ENCODE peak calls at places on chromosomes 5 and 9, in four cellular contexts. C, S, V and H are unnamed samples.

GRCh38 chr9:103586721-103587120 is 507.4 kb upstream of the SMC2 start:
- DNase-seq in C (no peak), S (no peak), V (no peak), H (no peak)

GRCh38 chr5:149018909-149019443 is 43.9 kb downstream of the SH3TC2 start:
- DNase-seq in C (no peak), S (no peak), V (no peak), H (no peak)

GRCh38 chr5:111486055-111486454 is 26.3 kb downstream of the STARD4 start:
- DNase-seq in C (no peak), S (no peak), V (no peak), H (no peak)

GRCh38 chr5:96258692-96259091 is 174.4 kb downstream of the PCSK1 start:
- DNase-seq in C (no peak), S (no peak), V (no peak), H (no peak)

GRCh38 chr9:7008411-7008810 is 250.6 kb downstream of the KDM4C start:
- DNase-seq in C (no peak), S (no peak), V (no peak), H (no peak)

GRCh38 chr5:65199988-65200668 is 281.6 kb downstream of the ADAMTS6 start:
- DNase-seq in C (no peak), S (no peak), V (no peak), H (no peak)

GRCh38 chr5:163565931-163566608 is 60.7 kb downstream of the MAT2B start:
- DNase-seq in C (peak; percentile 6), S (no peak), V (no peak), H (no peak)

GRCh38 chr9:81574399-81574798 is 114.9 kb downstream of the TLE1 start:
- DNase-seq in C (no peak), S (no peak), V (no peak), H (no peak)

GRCh38 chr5:172564187-172564586 is 76.9 kb upstream of the NEURL1B start:
- DNase-seq in C (no peak), S (no peak), V (no peak), H (no peak)

GRCh38 chr5:154403776-154404387 is 41.9 kb upstream of the SAP30L start:
- DNase-seq in C (no peak), S (no peak), V (no peak), H (no peak)

GRCh38 chr5:97854871-97855762 is 672.1 kb upstream of the RIOK2 start:
- DNase-seq in C (no peak), S (no peak), V (no peak), H (no peak)

GRCh38 chr5:80597500-80597899 is 27.4 kb upstream of the ANKRD34B start:
- DNase-seq in C (no peak), S (no peak), V (no peak), H (no peak)

GRCh38 chr5:13611604-13612003 is 332.9 kb downstream of the DNAH5 start:
- DNase-seq in C (no peak), S (no peak), V (no peak), H (no peak)

GRCh38 chr9:110742741-110743371 is 74.3 kb downstream of the MUSK start:
- DNase-seq in C (no peak), S (no peak), V (no peak), H (no peak)

GRCh38 chr5:34715711-34716110 is 59.6 kb downstream of the RAI14 start:
- DNase-seq in C (no peak), S (no peak), V (no peak), H (no peak)

GRCh38 chr5:98909363-98909762 is 19.4 kb downstream of the CHD1 start:
- DNase-seq in C (no peak), S (no peak), V (no peak), H (no peak)

GRCh38 chr5:98917433-98917832 is 11.4 kb downstream of the CHD1 start:
- DNase-seq in C (no peak), S (no peak), V (no peak), H (no peak)

GRCh38 chr5:98911221-98912040 is 17.4 kb downstream of the CHD1 start:
- DNase-seq in C (no peak), S (no peak), V (no peak), H (no peak)

GRCh38 chr5:98916540-98916939 is 12.3 kb downstream of the CHD1 start:
- DNase-seq in C (no peak), S (no peak), V (no peak), H (no peak)

GRCh38 chr5:98913911-98914310 is 14.9 kb downstream of the CHD1 start:
- DNase-seq in C (no peak), S (no peak), V (no peak), H (no peak)
- H3K27ac ChIP-seq in C (no peak overlapping the region), S (no peak overlapping the region), V (no peak overlapping the region), H (no peak overlapping the region)

GRCh38 chr5:132840313-132840712 is 9.9 kb upstream of the SHROOM1 start:
- DNase-seq in C (no peak), S (no peak), V (no peak), H (no peak)
- H3K27ac ChIP-seq in C (no peak overlapping the region), S (no peak overlapping the region), V (peak overlapping the region; percentile 40), H (peak overlapping the region; percentile 60)

DNA sequence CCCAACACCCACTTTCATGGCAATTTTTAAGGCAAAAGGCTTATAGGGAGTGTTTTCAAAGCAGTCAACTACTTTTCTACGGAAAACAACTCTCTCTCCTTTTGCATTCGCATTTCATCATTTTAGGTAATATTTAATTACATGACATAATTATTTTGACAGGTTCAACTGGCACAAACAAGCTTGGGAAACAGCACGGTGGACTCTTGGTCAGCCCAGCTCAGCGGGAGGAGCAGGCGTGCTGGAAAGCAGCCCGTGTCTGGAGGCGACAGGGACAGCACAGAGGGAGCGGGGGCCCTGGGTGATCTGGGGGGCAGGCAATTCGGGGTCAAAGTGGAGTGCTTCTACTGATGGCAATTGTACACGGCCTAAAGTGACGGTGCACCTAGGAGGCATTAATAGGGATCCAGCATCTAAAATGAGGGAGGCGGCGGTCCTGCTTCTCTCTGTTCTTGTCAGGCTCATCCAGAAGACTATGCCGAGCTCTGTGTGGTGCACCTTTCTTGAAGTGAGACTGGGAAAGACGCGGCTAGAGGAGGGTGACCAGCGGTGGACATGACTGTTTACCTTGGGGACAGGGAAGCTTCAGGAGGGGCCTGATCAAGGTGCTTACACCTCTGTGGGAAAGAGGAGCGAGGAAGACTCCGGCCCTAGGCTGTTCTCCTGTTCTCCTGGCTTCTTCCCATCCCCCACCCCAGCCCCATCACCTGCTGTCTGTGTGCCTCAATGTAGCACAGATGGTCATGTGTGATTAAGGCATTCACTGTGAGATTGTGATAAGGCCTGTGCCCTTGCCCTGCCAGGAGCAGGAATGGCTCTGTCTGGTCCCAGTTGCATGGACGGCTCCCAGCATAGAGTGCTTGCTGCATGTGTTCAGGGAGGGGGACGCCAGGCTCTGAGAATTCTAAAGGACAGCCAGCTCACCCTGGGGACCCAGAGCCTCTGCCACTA is 3.4 kb downstream of the MYMK start:
- DNase-seq in C (no peak), S (no peak), V (no peak), H (no peak)
- H3K27ac ChIP-seq in C (no peak overlapping the region), S (no peak overlapping the region), V (no peak overlapping the region), H (no peak overlapping the region)

GRCh38 chr5:115545065-115545882 is 699 bp upstream of the FEM1C start:
- DNase-seq in C (no peak), S (peak; percentile 57), V (no peak), H (no peak)
- H3K27ac ChIP-seq in C (peak overlapping the region; percentile 82), S (peak overlapping the region; percentile 37), V (peak overlapping the region; percentile 99), H (peak overlapping the region; percentile 96)